ENCODE peak calls at places on chromosomes 11 and 22, in eight cellular contexts. One of them, this sample, is unnamed.

GRCh38 chr11:44505591-44506054 is 59.8 kb upstream of the CD82 start:
- DNase-seq in stimulated activated naive B cell treated with anti-CD40 and anti-IgM and Interleukin-4, amounts not matched to agents 10 μg/mL and 1 μg/mL and 100 μg/mL, for 72 hours: no peak
- DNase-seq in CD4-positive, alpha-beta T cell: no peak
- DNase-seq in activated naive CD8-positive, alpha-beta T cell treated with anti-CD3 and anti-CD28 coated beads, Interleukin-2, amount 50 U/mL, for 16 hours: no peak
- DNase-seq in cardiac muscle cell: peak; percentile 54
- DNase-seq in skeletal muscle cell: peak; percentile 25
- DNase-seq in left kidney: no peak
- DNase-seq in lower lobe of right lung: no peak
- DNase-seq in this sample: no peak

GRCh38 chr11:62544521-62545436 is 1.8 kb downstream of the AHNAK start:
- DNase-seq in stimulated activated naive B cell treated with anti-CD40 and anti-IgM and Interleukin-4, amounts not matched to agents 10 μg/mL and 1 μg/mL and 100 μg/mL, for 72 hours: no peak
- DNase-seq in CD4-positive, alpha-beta T cell: no peak
- DNase-seq in activated naive CD8-positive, alpha-beta T cell treated with anti-CD3 and anti-CD28 coated beads, Interleukin-2, amount 50 U/mL, for 16 hours: no peak
- DNase-seq in cardiac muscle cell: peak; percentile 28
- DNase-seq in skeletal muscle cell: no peak
- DNase-seq in left kidney: peak; percentile 45
- DNase-seq in lower lobe of right lung: no peak
- DNase-seq in this sample: no peak

GRCh38 chr11:120205596-120206161 is 5.2 kb upstream of the OAF start:
- DNase-seq in stimulated activated naive B cell treated with anti-CD40 and anti-IgM and Interleukin-4, amounts not matched to agents 10 μg/mL and 1 μg/mL and 100 μg/mL, for 72 hours: no peak
- DNase-seq in CD4-positive, alpha-beta T cell: no peak
- DNase-seq in activated naive CD8-positive, alpha-beta T cell treated with anti-CD3 and anti-CD28 coated beads, Interleukin-2, amount 50 U/mL, for 16 hours: no peak
- DNase-seq in cardiac muscle cell: peak; percentile 61
- DNase-seq in skeletal muscle cell: peak; percentile 53
- DNase-seq in left kidney: no peak
- DNase-seq in lower lobe of right lung: no peak
- DNase-seq in this sample: no peak

GRCh38 chr11:68020575-68020974 is 9.9 kb upstream of the NDUFS8 start:
- DNase-seq in stimulated activated naive B cell treated with anti-CD40 and anti-IgM and Interleukin-4, amounts not matched to agents 10 μg/mL and 1 μg/mL and 100 μg/mL, for 72 hours: no peak
- DNase-seq in CD4-positive, alpha-beta T cell: no peak
- DNase-seq in activated naive CD8-positive, alpha-beta T cell treated with anti-CD3 and anti-CD28 coated beads, Interleukin-2, amount 50 U/mL, for 16 hours: no peak
- DNase-seq in cardiac muscle cell: peak; percentile 49
- DNase-seq in skeletal muscle cell: no peak
- DNase-seq in left kidney: peak; percentile 55
- DNase-seq in lower lobe of right lung: peak; percentile 74
- DNase-seq in this sample: no peak

GRCh38 chr11:31114437-31114836 is 255.1 kb downstream of the DCDC1 start:
- DNase-seq in stimulated activated naive B cell treated with anti-CD40 and anti-IgM and Interleukin-4, amounts not matched to agents 10 μg/mL and 1 μg/mL and 100 μg/mL, for 72 hours: no peak
- DNase-seq in CD4-positive, alpha-beta T cell: no peak
- DNase-seq in activated naive CD8-positive, alpha-beta T cell treated with anti-CD3 and anti-CD28 coated beads, Interleukin-2, amount 50 U/mL, for 16 hours: no peak
- DNase-seq in cardiac muscle cell: no peak
- DNase-seq in skeletal muscle cell: no peak
- DNase-seq in left kidney: peak; percentile 50
- DNase-seq in lower lobe of right lung: no peak
- DNase-seq in this sample: no peak

GRCh38 chr11:75539459-75540022 is 13.8 kb upstream of the GDPD5 start:
- DNase-seq in stimulated activated naive B cell treated with anti-CD40 and anti-IgM and Interleukin-4, amounts not matched to agents 10 μg/mL and 1 μg/mL and 100 μg/mL, for 72 hours: no peak
- DNase-seq in CD4-positive, alpha-beta T cell: no peak
- DNase-seq in activated naive CD8-positive, alpha-beta T cell treated with anti-CD3 and anti-CD28 coated beads, Interleukin-2, amount 50 U/mL, for 16 hours: no peak
- DNase-seq in cardiac muscle cell: no peak
- DNase-seq in skeletal muscle cell: no peak
- DNase-seq in left kidney: no peak
- DNase-seq in lower lobe of right lung: peak; percentile 28
- DNase-seq in this sample: no peak

GRCh38 chr11:116610190-116610589 is 162.6 kb downstream of the BUD13 start:
- DNase-seq in stimulated activated naive B cell treated with anti-CD40 and anti-IgM and Interleukin-4, amounts not matched to agents 10 μg/mL and 1 μg/mL and 100 μg/mL, for 72 hours: no peak
- DNase-seq in CD4-positive, alpha-beta T cell: no peak
- DNase-seq in activated naive CD8-positive, alpha-beta T cell treated with anti-CD3 and anti-CD28 coated beads, Interleukin-2, amount 50 U/mL, for 16 hours: no peak
- DNase-seq in cardiac muscle cell: no peak
- DNase-seq in skeletal muscle cell: no peak
- DNase-seq in left kidney: no peak
- DNase-seq in lower lobe of right lung: no peak
- DNase-seq in this sample: peak; percentile 70

GRCh38 chr11:1763336-1763795 is 361 bp downstream of the CTSD start:
- DNase-seq in stimulated activated naive B cell treated with anti-CD40 and anti-IgM and Interleukin-4, amounts not matched to agents 10 μg/mL and 1 μg/mL and 100 μg/mL, for 72 hours: no peak
- DNase-seq in CD4-positive, alpha-beta T cell: no peak
- DNase-seq in activated naive CD8-positive, alpha-beta T cell treated with anti-CD3 and anti-CD28 coated beads, Interleukin-2, amount 50 U/mL, for 16 hours: no peak
- DNase-seq in cardiac muscle cell: no peak
- DNase-seq in skeletal muscle cell: no peak
- DNase-seq in left kidney: no peak
- DNase-seq in lower lobe of right lung: no peak
- DNase-seq in this sample: no peak

GRCh38 chr22:50260801-50261614 is 475 bp downstream of the MAPK12 start:
- DNase-seq in stimulated activated naive B cell treated with anti-CD40 and anti-IgM and Interleukin-4, amounts not matched to agents 10 μg/mL and 1 μg/mL and 100 μg/mL, for 72 hours: no peak
- DNase-seq in CD4-positive, alpha-beta T cell: no peak
- DNase-seq in activated naive CD8-positive, alpha-beta T cell treated with anti-CD3 and anti-CD28 coated beads, Interleukin-2, amount 50 U/mL, for 16 hours: no peak
- DNase-seq in cardiac muscle cell: peak; percentile 76
- DNase-seq in skeletal muscle cell: no peak
- DNase-seq in left kidney: peak; percentile 79
- DNase-seq in lower lobe of right lung: peak; percentile 68
- DNase-seq in this sample: peak; percentile 73

GRCh38 chr11:124600924-124601323 is 10.3 kb upstream of the PANX3 start:
- DNase-seq in stimulated activated naive B cell treated with anti-CD40 and anti-IgM and Interleukin-4, amounts not matched to agents 10 μg/mL and 1 μg/mL and 100 μg/mL, for 72 hours: no peak
- DNase-seq in CD4-positive, alpha-beta T cell: no peak
- DNase-seq in activated naive CD8-positive, alpha-beta T cell treated with anti-CD3 and anti-CD28 coated beads, Interleukin-2, amount 50 U/mL, for 16 hours: no peak
- DNase-seq in cardiac muscle cell: no peak
- DNase-seq in skeletal muscle cell: no peak
- DNase-seq in left kidney: no peak
- DNase-seq in lower lobe of right lung: no peak
- DNase-seq in this sample: no peak

GRCh38 chr11:75441804-75442132 is 8.8 kb upstream of the KLHL35 start:
- DNase-seq in stimulated activated naive B cell treated with anti-CD40 and anti-IgM and Interleukin-4, amounts not matched to agents 10 μg/mL and 1 μg/mL and 100 μg/mL, for 72 hours: no peak
- DNase-seq in CD4-positive, alpha-beta T cell: no peak
- DNase-seq in activated naive CD8-positive, alpha-beta T cell treated with anti-CD3 and anti-CD28 coated beads, Interleukin-2, amount 50 U/mL, for 16 hours: no peak
- DNase-seq in cardiac muscle cell: no peak
- DNase-seq in skeletal muscle cell: no peak
- DNase-seq in left kidney: no peak
- DNase-seq in lower lobe of right lung: no peak
- DNase-seq in this sample: no peak

GRCh38 chr11:9535189-9535781 is 38.2 kb upstream of the WEE1 start:
- DNase-seq in stimulated activated naive B cell treated with anti-CD40 and anti-IgM and Interleukin-4, amounts not matched to agents 10 μg/mL and 1 μg/mL and 100 μg/mL, for 72 hours: peak; percentile 43
- DNase-seq in CD4-positive, alpha-beta T cell: peak; percentile 71
- DNase-seq in activated naive CD8-positive, alpha-beta T cell treated with anti-CD3 and anti-CD28 coated beads, Interleukin-2, amount 50 U/mL, for 16 hours: peak; percentile 48
- DNase-seq in cardiac muscle cell: peak; percentile 87
- DNase-seq in skeletal muscle cell: peak; percentile 51
- DNase-seq in left kidney: peak; percentile 72
- DNase-seq in lower lobe of right lung: peak; percentile 86
- DNase-seq in this sample: no peak

GRCh38 chr11:79617561-79617960 is 176.7 kb upstream of the TENM4 start:
- DNase-seq in stimulated activated naive B cell treated with anti-CD40 and anti-IgM and Interleukin-4, amounts not matched to agents 10 μg/mL and 1 μg/mL and 100 μg/mL, for 72 hours: no peak
- DNase-seq in CD4-positive, alpha-beta T cell: no peak
- DNase-seq in activated naive CD8-positive, alpha-beta T cell treated with anti-CD3 and anti-CD28 coated beads, Interleukin-2, amount 50 U/mL, for 16 hours: no peak
- DNase-seq in cardiac muscle cell: no peak
- DNase-seq in skeletal muscle cell: no peak
- DNase-seq in left kidney: no peak
- DNase-seq in lower lobe of right lung: no peak
- DNase-seq in this sample: no peak

GRCh38 chr11:66292543-66293332 is 1.0 kb downstream of the TMEM151A start:
- DNase-seq in stimulated activated naive B cell treated with anti-CD40 and anti-IgM and Interleukin-4, amounts not matched to agents 10 μg/mL and 1 μg/mL and 100 μg/mL, for 72 hours: no peak
- DNase-seq in CD4-positive, alpha-beta T cell: no peak
- DNase-seq in activated naive CD8-positive, alpha-beta T cell treated with anti-CD3 and anti-CD28 coated beads, Interleukin-2, amount 50 U/mL, for 16 hours: no peak
- DNase-seq in cardiac muscle cell: no peak
- DNase-seq in skeletal muscle cell: no peak
- DNase-seq in left kidney: no peak
- DNase-seq in lower lobe of right lung: no peak
- DNase-seq in this sample: peak; percentile 25

GRCh38 chr11:73323464-73323863 is 15.4 kb downstream of the ARHGEF17 start:
- DNase-seq in stimulated activated naive B cell treated with anti-CD40 and anti-IgM and Interleukin-4, amounts not matched to agents 10 μg/mL and 1 μg/mL and 100 μg/mL, for 72 hours: no peak
- DNase-seq in CD4-positive, alpha-beta T cell: no peak
- DNase-seq in activated naive CD8-positive, alpha-beta T cell treated with anti-CD3 and anti-CD28 coated beads, Interleukin-2, amount 50 U/mL, for 16 hours: no peak
- DNase-seq in cardiac muscle cell: peak; percentile 88
- DNase-seq in skeletal muscle cell: no peak
- DNase-seq in left kidney: peak; percentile 90
- DNase-seq in lower lobe of right lung: peak; percentile 66
- DNase-seq in this sample: no peak

GRCh38 chr11:13997881-13998280 is 35.4 kb downstream of the SPON1 start:
- DNase-seq in stimulated activated naive B cell treated with anti-CD40 and anti-IgM and Interleukin-4, amounts not matched to agents 10 μg/mL and 1 μg/mL and 100 μg/mL, for 72 hours: no peak
- DNase-seq in CD4-positive, alpha-beta T cell: no peak
- DNase-seq in activated naive CD8-positive, alpha-beta T cell treated with anti-CD3 and anti-CD28 coated beads, Interleukin-2, amount 50 U/mL, for 16 hours: no peak
- DNase-seq in cardiac muscle cell: no peak
- DNase-seq in skeletal muscle cell: no peak
- DNase-seq in left kidney: no peak
- DNase-seq in lower lobe of right lung: no peak
- DNase-seq in this sample: no peak

GRCh38 chr11:5303643-5304042 is 1.9 kb upstream of the OR51B4 start:
- DNase-seq in stimulated activated naive B cell treated with anti-CD40 and anti-IgM and Interleukin-4, amounts not matched to agents 10 μg/mL and 1 μg/mL and 100 μg/mL, for 72 hours: no peak
- DNase-seq in CD4-positive, alpha-beta T cell: no peak
- DNase-seq in activated naive CD8-positive, alpha-beta T cell treated with anti-CD3 and anti-CD28 coated beads, Interleukin-2, amount 50 U/mL, for 16 hours: no peak
- DNase-seq in cardiac muscle cell: no peak
- DNase-seq in skeletal muscle cell: no peak
- DNase-seq in left kidney: no peak
- DNase-seq in lower lobe of right lung: no peak
- DNase-seq in this sample: peak; percentile 9

GRCh38 chr11:130181295-130182272 is 22.0 kb downstream of the ST14 start:
- DNase-seq in stimulated activated naive B cell treated with anti-CD40 and anti-IgM and Interleukin-4, amounts not matched to agents 10 μg/mL and 1 μg/mL and 100 μg/mL, for 72 hours: no peak
- DNase-seq in CD4-positive, alpha-beta T cell: no peak
- DNase-seq in activated naive CD8-positive, alpha-beta T cell treated with anti-CD3 and anti-CD28 coated beads, Interleukin-2, amount 50 U/mL, for 16 hours: no peak
- DNase-seq in cardiac muscle cell: peak; percentile 67
- DNase-seq in skeletal muscle cell: peak; percentile 31
- DNase-seq in left kidney: peak; percentile 92
- DNase-seq in lower lobe of right lung: no peak
- DNase-seq in this sample: no peak

GRCh38 chr11:8097926-8098325 is 16.9 kb downstream of the TUB start:
- DNase-seq in stimulated activated naive B cell treated with anti-CD40 and anti-IgM and Interleukin-4, amounts not matched to agents 10 μg/mL and 1 μg/mL and 100 μg/mL, for 72 hours: no peak
- DNase-seq in CD4-positive, alpha-beta T cell: no peak
- DNase-seq in activated naive CD8-positive, alpha-beta T cell treated with anti-CD3 and anti-CD28 coated beads, Interleukin-2, amount 50 U/mL, for 16 hours: no peak
- DNase-seq in cardiac muscle cell: no peak
- DNase-seq in skeletal muscle cell: no peak
- DNase-seq in left kidney: no peak
- DNase-seq in lower lobe of right lung: no peak
- DNase-seq in this sample: no peak

This sample was measured in cerebellum.